ENCODE peak calls at places on chromosomes 13 and 19, in six cellular contexts. L is adrenal gland, H is transverse colon, C is upper lobe of left lung, W is uterus, X is body of pancreas. T is an unnamed sample.

GRCh38 chr13:21326155-21327030 is 132.7 kb downstream of the ZDHHC20 start:
- DNase-seq in W (peak), C (peak), H (peak), X (no peak), L (peak), T (no peak)

GRCh38 chr19:33473644-33474305 is 47.8 kb downstream of the PEPD start:
- DNase-seq in H (no peak), W (no peak), X (no peak), C (peak), L (no peak), T (no peak)

GRCh38 chr13:37074703-37075102 is 15.2 kb upstream of the SUPT20H start:
- DNase-seq in X (no peak), C (no peak), W (no peak), L (no peak), H (no peak), T (no peak)

GRCh38 chr19:49590971-49591730 is at the start of gene PRR12:
- DNase-seq in X (peak), L (peak), H (peak), W (peak), C (peak), T (no peak)

GRCh38 chr13:40362502-40362901 is 303.9 kb downstream of the FOXO1 start:
- DNase-seq in X (no peak), C (no peak), W (no peak), H (no peak), L (no peak), T (peak)

GRCh38 chr13:45473627-45474026 is 8.9 kb downstream of the COG3 start:
- DNase-seq in X (no peak), W (no peak), H (no peak), L (no peak), C (no peak), T (no peak)

GRCh38 chr13:27918041-27918917 is 1.5 kb upstream of the PDX1 start:
- DNase-seq in L (no peak), W (no peak), H (no peak), X (peak), C (no peak), T (no peak)

GRCh38 chr19:14378890-14379289 is 2.4 kb upstream of the ADGRE5 start:
- DNase-seq in C (no peak), W (no peak), X (no peak), L (no peak), H (no peak), T (no peak)

GRCh38 chr19:38321646-38322323 is 2.1 kb downstream of the KCNK6 start:
- DNase-seq in L (no peak), W (peak), C (no peak), X (peak), H (peak), T (no peak)

GRCh38 chr19:42081584-42082258 is 5.8 kb downstream of the ZNF574 start:
- DNase-seq in L (no peak), W (no peak), H (no peak), X (peak), C (no peak), T (no peak)

GRCh38 chr19:42079886-42080763 is 4.2 kb downstream of the ZNF574 start:
- DNase-seq in W (no peak), X (no peak), L (no peak), H (no peak), C (no peak), T (no peak)

GRCh38 chr19:42079276-42079669 is 3.3 kb downstream of the ZNF574 start:
- DNase-seq in L (no peak), X (no peak), H (no peak), W (no peak), C (no peak), T (no peak)

GRCh38 chr19:42078538-42079275 is 2.7 kb downstream of the ZNF574 start:
- DNase-seq in C (no peak), X (no peak), W (no peak), L (no peak), H (no peak), T (no peak)

GRCh38 chr19:42080764-42081375 is 4.9 kb downstream of the ZNF574 start:
- DNase-seq in C (no peak), L (no peak), W (no peak), H (no peak), X (no peak), T (no peak)
- TF ChIP-seq POLR2A in C (no peak), L (no peak), W (no peak), H (no peak), X (no peak), T (no peak)

GRCh38 chr13:52743988-52744387 is 4.4 kb upstream of the CNMD start:
- DNase-seq in C (no peak), H (no peak), W (no peak), L (no peak), X (no peak), T (no peak)
- TF ChIP-seq CTCF in C (no peak), H (no peak), W (no peak), L (no peak), X (no peak), T (no peak)

GRCh38 chr19:10962863-10963262 is 2.0 kb downstream of the SMARCA4 start:
- DNase-seq in X (no peak), L (no peak), H (no peak), C (no peak), W (no peak), T (no peak)
- H3K4me3 ChIP-seq in X (no peak), L (no peak), H (no peak), C (peak), W (no peak), T (no peak)

DNA sequence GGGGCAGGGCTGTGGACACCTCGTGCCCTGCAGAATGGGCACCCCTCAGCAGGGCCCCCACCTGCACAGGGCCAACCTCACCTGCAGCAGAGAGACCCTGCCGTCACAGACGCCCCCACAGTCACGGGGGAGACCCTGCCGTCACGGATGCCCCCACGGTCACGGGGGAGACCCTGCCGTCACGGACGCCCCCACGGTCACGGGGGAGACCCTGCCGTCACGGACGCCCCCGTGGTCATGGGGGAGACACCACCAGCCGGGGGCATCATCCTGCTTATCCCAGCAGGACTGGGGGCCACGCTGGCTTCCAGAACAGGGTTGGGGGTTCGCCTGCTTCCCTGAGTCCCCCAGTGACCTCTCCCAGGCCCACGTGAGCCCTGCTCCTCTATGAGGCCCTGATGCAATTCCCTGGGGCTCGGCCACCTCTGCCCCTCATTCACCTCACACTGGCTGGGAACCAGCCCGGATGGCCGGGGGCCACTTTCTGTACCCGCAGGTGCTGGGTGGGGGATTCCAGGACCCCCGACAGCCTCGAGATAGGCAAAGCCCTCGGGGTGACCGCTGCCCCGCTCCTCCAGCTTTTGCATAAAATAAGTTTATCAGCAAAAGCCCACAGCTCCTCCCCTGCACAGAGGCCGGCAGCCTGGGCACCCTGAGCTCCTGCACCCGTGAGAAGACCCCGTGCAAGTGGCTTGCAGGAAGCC is 23.6 kb downstream of the SBNO2 start:
- DNase-seq in H (no peak), C (no peak), L (no peak), X (no peak), W (no peak), T (no peak)
- TF ChIP-seq POLR2A in H (no peak), C (no peak), L (no peak), X (no peak), W (no peak), T (no peak)

T was measured in lower leg skin.